ENCODE peak calls at places on chromosome 9, in five cellular contexts. L, S, V, F and I are unnamed samples.

GRCh38 chr9:134963546-134963945 is 45.8 kb upstream of the FCN1 start:
- DNase-seq in S (no peak), L (no peak), F (no peak), V (no peak), I (no peak)

GRCh38 chr9:130018260-130018659 is 24.7 kb downstream of the FNBP1 start:
- DNase-seq in F (no peak), L (no peak), V (peak), S (no peak), I (no peak)

GRCh38 chr9:83456226-83456625 is 82.0 kb downstream of the FRMD3 start:
- DNase-seq in S (no peak), L (no peak), F (no peak), V (peak), I (no peak)

GRCh38 chr9:86557918-86558317 is 203.7 kb upstream of the TUT7 start:
- DNase-seq in S (no peak), L (no peak), V (no peak), F (no peak), I (no peak)

GRCh38 chr9:74526215-74526614 is 29.1 kb downstream of the RORB start:
- DNase-seq in S (no peak), F (no peak), V (no peak), L (no peak), I (no peak)

GRCh38 chr9:17509151-17509550 is 69.7 kb upstream of the SH3GL2 start:
- DNase-seq in V (no peak), S (no peak), F (no peak), L (no peak), I (no peak)

GRCh38 chr9:134564431-134565170 is 77.0 kb upstream of the COL5A1 start:
- DNase-seq in S (no peak), F (peak), V (peak), L (no peak), I (no peak)

GRCh38 chr9:69090140-69090750 is 54.7 kb downstream of the FXN start:
- DNase-seq in L (no peak), V (no peak), F (no peak), S (no peak), I (no peak)

GRCh38 chr9:96497117-96497399 is 47.1 kb downstream of the HABP4 start:
- DNase-seq in F (no peak), L (no peak), S (no peak), V (no peak), I (no peak)

GRCh38 chr9:37549527-37549926 is 26.7 kb downstream of the FBXO10 start:
- DNase-seq in F (no peak), S (no peak), L (no peak), V (no peak), I (peak)

GRCh38 chr9:112002131-112002846 is 105.7 kb downstream of the UGCG start:
- DNase-seq in S (no peak), V (no peak), F (no peak), L (no peak), I (no peak)

GRCh38 chr9:112002847-112003457 is 106.3 kb downstream of the UGCG start:
- DNase-seq in S (no peak), L (no peak), V (peak), F (no peak), I (no peak)

GRCh38 chr9:111999319-111999718 is 102.7 kb downstream of the UGCG start:
- DNase-seq in L (no peak), V (no peak), F (no peak), S (no peak), I (no peak)

GRCh38 chr9:112003538-112003937 is 106.9 kb downstream of the UGCG start:
- DNase-seq in L (no peak), V (no peak), S (no peak), F (no peak), I (no peak)

GRCh38 chr9:112000743-112001142 is 104.1 kb downstream of the UGCG start:
- DNase-seq in F (no peak), L (no peak), S (no peak), V (no peak), I (no peak)
- TF ChIP-seq CTCF in F (no peak), L (no peak), S (peak), V (no peak), I (no peak)

GRCh38 chr9:35729101-35729500 is 2.9 kb downstream of the TLN1 start:
- DNase-seq in F (no peak), V (peak), L (no peak), S (no peak), I (no peak)
- H3K4me3 ChIP-seq in F (peak), V (peak), L (peak), S (peak), I (no peak)

DNA sequence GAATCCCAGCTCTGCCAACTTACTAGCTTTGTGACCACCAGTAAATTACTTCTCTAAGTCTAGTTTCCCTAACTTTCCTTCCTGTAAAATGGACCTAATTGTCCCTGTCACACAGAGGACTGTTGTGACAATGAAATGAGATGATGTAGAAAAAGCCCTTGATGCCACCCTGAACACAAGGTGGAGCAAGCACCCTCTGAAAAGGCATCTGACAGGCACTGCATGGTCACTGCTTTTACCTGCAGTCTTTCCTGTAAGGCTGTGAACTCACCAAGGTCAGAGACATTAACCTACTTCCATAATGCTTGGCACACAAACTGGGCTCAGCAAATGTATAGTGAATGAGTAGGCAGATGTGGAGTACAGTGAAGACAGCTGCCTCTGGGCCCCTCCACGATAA is 6.1 kb downstream of the SLC31A2 start:
- DNase-seq in S (no peak), V (no peak), L (no peak), F (no peak), I (no peak)
- TF ChIP-seq CTCF in S (no peak), V (no peak), L (no peak), F (no peak), I (no peak)

GRCh38 chr9:133277467-133277866 is 2.5 kb upstream of the ABO start:
- DNase-seq in S (no peak), V (no peak), F (no peak), L (no peak), I (no peak)

GRCh38 chr9:133274236-133275104 is 531 bp downstream of the ABO start:
- DNase-seq in S (no peak), L (no peak), V (no peak), F (no peak), I (no peak)

GRCh38 chr9:133276923-133277322 is 1.9 kb upstream of the ABO start:
- DNase-seq in S (no peak), V (no peak), L (no peak), F (no peak), I (no peak)

GRCh38 chr9:133275105-133276000 is at the start of gene ABO:
- DNase-seq in V (no peak), L (peak), S (peak), F (no peak), I (no peak)

GRCh38 chr9:133276001-133276884 is 1.2 kb upstream of the ABO start:
- DNase-seq in V (no peak), L (no peak), S (no peak), F (no peak), I (no peak)
- H3K4me3 ChIP-seq in V (no peak), L (peak), S (peak), F (peak), I (no peak)

DNA sequence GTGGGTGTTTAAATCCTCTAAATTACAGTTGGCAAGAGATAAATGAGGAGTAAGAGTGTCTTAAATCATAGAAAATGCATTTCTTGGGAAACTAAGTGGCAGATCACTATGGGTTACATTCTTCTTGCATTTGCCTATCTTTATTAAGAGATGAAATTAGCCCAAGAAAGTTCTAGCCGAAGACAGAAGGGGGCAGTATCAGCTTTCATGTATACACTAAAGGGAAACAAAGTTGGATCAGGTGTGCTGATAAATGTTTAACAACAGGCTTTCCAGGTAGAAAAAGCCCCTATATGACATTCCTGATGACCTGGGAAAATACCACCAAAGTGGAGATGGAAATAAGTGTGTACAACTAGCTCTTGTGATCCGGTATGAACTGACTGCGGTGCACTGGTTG is 81.9 kb upstream of the TLR4 start:
- DNase-seq in V (peak), F (no peak), S (no peak), L (no peak), I (no peak)
- TF ChIP-seq CTCF in V (peak), F (no peak), S (no peak), L (no peak), I (no peak)

DNA sequence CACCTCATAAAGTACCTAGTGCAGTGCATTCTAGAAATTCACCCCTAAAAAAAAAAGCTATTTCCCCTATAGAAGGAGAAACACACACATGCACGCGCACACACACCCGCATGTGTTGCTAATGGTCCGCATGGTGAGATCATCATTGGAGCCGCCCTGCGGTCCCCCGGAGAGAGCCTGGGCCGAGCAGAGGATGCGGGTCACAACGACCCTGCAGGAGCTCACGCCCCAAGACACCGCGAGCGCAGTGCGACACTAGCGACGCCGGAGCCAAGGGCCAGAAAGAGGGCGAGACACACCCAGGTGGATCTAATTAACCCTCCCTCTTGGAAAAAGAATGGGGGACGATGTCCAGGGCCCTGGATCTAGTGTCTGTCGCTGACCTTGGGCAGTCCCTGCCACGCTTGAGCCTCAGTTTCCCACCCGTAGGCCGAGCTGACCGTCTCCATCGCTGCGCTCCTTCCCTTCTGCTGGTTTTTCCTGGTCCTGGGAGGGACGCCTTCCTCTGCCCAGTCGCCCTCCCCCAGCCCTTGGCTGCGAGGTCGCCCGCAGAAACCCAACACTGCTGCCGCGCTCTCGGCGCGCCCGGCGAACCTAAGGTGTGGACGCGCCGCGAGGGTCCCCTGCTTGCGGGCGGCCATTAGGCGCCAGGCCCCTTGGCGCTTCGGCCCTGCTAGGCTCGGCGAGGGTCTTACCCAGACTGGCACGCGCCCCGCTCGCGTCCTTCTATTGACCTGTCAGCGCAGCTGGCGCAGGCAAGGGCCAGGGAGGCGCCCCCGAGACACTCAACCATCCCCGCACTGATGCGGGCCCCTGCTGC is 47.6 kb upstream of the RNF20 start:
- DNase-seq in L (peak), S (peak), V (peak), F (no peak), I (peak)
- H3K4me3 ChIP-seq in L (peak), S (peak), V (peak), F (peak), I (peak)

GRCh38 chr9:131736440-131736839 is 3.4 kb downstream of the RAPGEF1 start:
- DNase-seq in F (no peak), S (no peak), L (no peak), V (no peak), I (no peak)
- TF ChIP-seq CTCF in F (no peak), S (no peak), L (no peak), V (no peak), I (no peak)

DNA sequence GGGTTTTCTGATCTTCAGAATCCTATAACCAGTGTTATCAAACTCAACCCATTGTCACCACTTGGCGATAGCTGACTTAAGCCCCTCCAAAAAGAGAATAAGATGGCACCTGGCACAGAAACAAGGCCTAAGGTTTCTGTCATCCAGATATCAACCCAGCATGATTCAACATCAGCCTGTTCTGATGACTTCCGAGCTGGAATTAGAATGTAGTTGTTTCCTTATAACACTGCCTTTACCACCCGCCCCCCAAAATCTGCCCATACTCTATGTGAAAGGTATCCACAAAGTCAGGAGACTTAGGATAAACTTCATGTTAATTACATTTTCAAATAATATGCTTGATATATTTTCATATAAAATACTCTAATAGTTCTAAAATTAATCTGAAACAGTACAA is 5.2 kb downstream of the KLF9 start:
- DNase-seq in L (no peak), V (no peak), S (no peak), F (no peak), I (no peak)
- H3K4me3 ChIP-seq in L (peak), V (peak), S (no peak), F (peak), I (no peak)

GRCh38 chr9:35448511-35448910 is 41.4 kb upstream of the RUSC2 start:
- DNase-seq in V (no peak), S (no peak), F (no peak), L (no peak), I (no peak)

GRCh38 chr9:35452481-35452880 is 37.4 kb upstream of the RUSC2 start:
- DNase-seq in F (no peak), S (no peak), V (peak), L (no peak), I (no peak)
- TF ChIP-seq CTCF in F (no peak), S (peak), V (peak), L (no peak), I (peak)